ENCODE peak calls at places on chromosomes 1 and 21, in four cellular contexts. One of them, this sample, is unnamed.

GRCh38 chr1:182993746-182994145 is 29.5 kb upstream of the LAMC1 start:
- DNase-seq in stomach: no peak
- DNase-seq in heart right ventricle: no peak
- DNase-seq in ovary: no peak
- DNase-seq in this sample: no peak

GRCh38 chr1:57137980-57138379 is 172.2 kb upstream of the C8B start:
- DNase-seq in stomach: no peak
- DNase-seq in heart right ventricle: no peak
- DNase-seq in ovary: no peak
- DNase-seq in this sample: no peak

GRCh38 chr1:39691383-39692151 is at the start of gene HPCAL4:
- DNase-seq in stomach: peak; percentile 96
- DNase-seq in heart right ventricle: peak; percentile 89
- DNase-seq in ovary: peak; percentile 95
- DNase-seq in this sample: peak; percentile 64

GRCh38 chr1:152880907-152881306 is 2.8 kb downstream of the SMCP start:
- DNase-seq in stomach: no peak
- DNase-seq in heart right ventricle: no peak
- DNase-seq in ovary: no peak
- DNase-seq in this sample: no peak

GRCh38 chr1:22447581-22448215 is 4.0 kb upstream of the ZBTB40 start:
- DNase-seq in stomach: no peak
- DNase-seq in heart right ventricle: peak; percentile 27
- DNase-seq in ovary: peak; percentile 22
- DNase-seq in this sample: no peak

GRCh38 chr1:32775640-32776337 is 41.4 kb downstream of the YARS1 start:
- DNase-seq in stomach: no peak
- DNase-seq in heart right ventricle: no peak
- DNase-seq in ovary: no peak
- DNase-seq in this sample: no peak

GRCh38 chr1:178362784-178363183 is 134.0 kb downstream of the CLEC20A start:
- DNase-seq in stomach: no peak
- DNase-seq in heart right ventricle: no peak
- DNase-seq in ovary: no peak
- DNase-seq in this sample: no peak

GRCh38 chr1:19356266-19356665 is 44.1 kb downstream of the SLC66A1 start:
- DNase-seq in stomach: no peak
- DNase-seq in heart right ventricle: no peak
- DNase-seq in ovary: no peak
- DNase-seq in this sample: no peak

GRCh38 chr1:200483491-200484143 is 73.8 kb upstream of the ZNF281 start:
- DNase-seq in stomach: peak; percentile 31
- DNase-seq in heart right ventricle: no peak
- DNase-seq in ovary: no peak
- DNase-seq in this sample: no peak

GRCh38 chr1:180691322-180691721 is 59.5 kb downstream of the XPR1 start:
- DNase-seq in stomach: no peak
- DNase-seq in heart right ventricle: no peak
- DNase-seq in ovary: no peak
- DNase-seq in this sample: no peak

GRCh38 chr1:85148524-85149250 is 52.1 kb downstream of the SYDE2 start:
- DNase-seq in stomach: no peak
- DNase-seq in heart right ventricle: peak; percentile 40
- DNase-seq in ovary: no peak
- DNase-seq in this sample: no peak

GRCh38 chr1:211641942-211642341 is 33.5 kb downstream of the NEK2 start:
- DNase-seq in stomach: peak; percentile 7
- DNase-seq in heart right ventricle: no peak
- DNase-seq in ovary: no peak
- DNase-seq in this sample: no peak

GRCh38 chr1:65166572-65167305 is 18.7 kb downstream of the AK4 start:
- DNase-seq in stomach: no peak
- DNase-seq in heart right ventricle: peak; percentile 21
- DNase-seq in ovary: no peak
- DNase-seq in this sample: no peak

GRCh38 chr1:179493323-179493722 is 82.4 kb downstream of the NPHS2 start:
- DNase-seq in stomach: no peak
- DNase-seq in heart right ventricle: no peak
- DNase-seq in ovary: no peak
- DNase-seq in this sample: no peak

GRCh38 chr1:65075123-65075976 is 72.7 kb upstream of the AK4 start:
- DNase-seq in stomach: peak; percentile 59
- DNase-seq in heart right ventricle: peak; percentile 68
- DNase-seq in ovary: peak; percentile 46
- DNase-seq in this sample: no peak

GRCh38 chr1:201696217-201696761 is 132.7 kb upstream of the IPO9 start:
- DNase-seq in stomach: peak; percentile 88
- DNase-seq in heart right ventricle: peak; percentile 81
- DNase-seq in ovary: peak; percentile 42
- DNase-seq in this sample: no peak

GRCh38 chr1:219209578-219209977 is 35.9 kb downstream of the LYPLAL1 start:
- DNase-seq in stomach: no peak
- DNase-seq in heart right ventricle: no peak
- DNase-seq in ovary: no peak
- DNase-seq in this sample: no peak
- H3K27ac ChIP-seq in stomach: no peak overlapping the region
- H3K27ac ChIP-seq in heart right ventricle: no peak overlapping the region
- H3K27ac ChIP-seq in ovary: no peak overlapping the region
- H3K27ac ChIP-seq in this sample: no peak overlapping the region

GRCh38 chr1:69946935-69947334 is 258.4 kb downstream of the LRRC40 start:
- DNase-seq in stomach: no peak
- DNase-seq in heart right ventricle: no peak
- DNase-seq in ovary: no peak
- DNase-seq in this sample: no peak

GRCh38 chr1:69947837-69948236 is 257.5 kb downstream of the LRRC40 start:
- DNase-seq in stomach: no peak
- DNase-seq in heart right ventricle: no peak
- DNase-seq in ovary: no peak
- DNase-seq in this sample: no peak

GRCh38 chr1:69940816-69941215 is 264.6 kb downstream of the LRRC40 start:
- DNase-seq in stomach: no peak
- DNase-seq in heart right ventricle: no peak
- DNase-seq in ovary: no peak
- DNase-seq in this sample: no peak

GRCh38 chr1:69943030-69943429 is 262.3 kb downstream of the LRRC40 start:
- DNase-seq in stomach: no peak
- DNase-seq in heart right ventricle: no peak
- DNase-seq in ovary: no peak
- DNase-seq in this sample: no peak
- H3K27ac ChIP-seq in stomach: no peak overlapping the region
- H3K27ac ChIP-seq in heart right ventricle: no peak overlapping the region
- H3K27ac ChIP-seq in ovary: no peak overlapping the region
- H3K27ac ChIP-seq in this sample: no peak overlapping the region

DNA sequence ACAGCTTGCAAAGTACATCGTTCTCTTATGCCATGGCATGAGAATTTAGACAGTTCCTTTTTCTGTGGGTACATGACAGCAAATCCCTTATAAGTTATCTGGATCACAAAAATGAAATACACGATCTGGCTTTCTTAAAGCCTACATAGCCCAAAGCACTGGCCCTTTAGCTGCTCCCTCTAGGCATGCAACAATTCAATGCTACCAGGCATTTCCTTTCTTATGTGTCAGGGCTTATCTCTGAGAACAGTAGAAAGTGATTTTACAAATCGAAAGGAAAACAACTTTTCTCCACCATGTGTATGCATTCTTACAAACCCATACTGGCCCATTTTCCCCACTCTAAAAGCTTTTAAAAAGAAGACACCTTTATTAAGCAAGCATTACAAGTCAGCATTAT is 139.7 kb downstream of the GRIK1 start:
- DNase-seq in stomach: no peak
- DNase-seq in heart right ventricle: no peak
- DNase-seq in ovary: no peak
- DNase-seq in this sample: no peak
- H3K27ac ChIP-seq in stomach: no peak overlapping the region
- H3K27ac ChIP-seq in heart right ventricle: no peak overlapping the region
- H3K27ac ChIP-seq in ovary: no peak overlapping the region
- H3K27ac ChIP-seq in this sample: no peak overlapping the region

GRCh38 chr1:206575894-206576737 is 36.1 kb downstream of the EIF2D start:
- DNase-seq in stomach: no peak
- DNase-seq in heart right ventricle: no peak
- DNase-seq in ovary: no peak
- DNase-seq in this sample: no peak
- H3K27ac ChIP-seq in stomach: peak overlapping the region; percentile 71
- H3K27ac ChIP-seq in heart right ventricle: no peak overlapping the region
- H3K27ac ChIP-seq in ovary: no peak overlapping the region
- H3K27ac ChIP-seq in this sample: peak overlapping the region; percentile 31

GRCh38 chr21:41593051-41593783 is 85.3 kb upstream of the TMPRSS2 start:
- DNase-seq in stomach: peak; percentile 49
- DNase-seq in heart right ventricle: no peak
- DNase-seq in ovary: no peak
- DNase-seq in this sample: no peak
- H3K27ac ChIP-seq in stomach: peak overlapping the region; percentile 79
- H3K27ac ChIP-seq in heart right ventricle: no peak overlapping the region
- H3K27ac ChIP-seq in ovary: no peak overlapping the region
- H3K27ac ChIP-seq in this sample: no peak overlapping the region